ENCODE peak calls at places on chromosomes 7 and 10, in nine cellular contexts. I, V, A, M, N, H, E, Y and Z are unnamed samples.

GRCh38 chr10:11015371-11015934 is 2.2 kb upstream of the CELF2 start:
- DNase-seq in I (no peak), V (no peak), A (no peak), M (no peak), N (no peak), H (no peak), E (no peak), Y (no peak), Z (no peak)

GRCh38 chr10:131996508-131997365 is 15.0 kb upstream of the BNIP3 start:
- DNase-seq in I (no peak), V (no peak), A (no peak), M (no peak), N (no peak), H (peak; percentile 64), E (no peak), Y (no peak), Z (no peak)

GRCh38 chr7:66099551-66100407 is 14.9 kb upstream of the CRCP start:
- DNase-seq in I (peak; percentile 93), V (peak; percentile 61), A (no peak), M (no peak), N (peak; percentile 88), H (peak; percentile 92), E (peak; percentile 95), Y (peak; percentile 84), Z (peak; percentile 92)

GRCh38 chr7:1466524-1467271 is 7.4 kb upstream of the MICALL2 start:
- DNase-seq in I (peak; percentile 78), V (peak; percentile 29), A (no peak), M (peak; percentile 38), N (peak; percentile 91), H (peak; percentile 90), E (peak; percentile 53), Y (peak; percentile 62), Z (peak; percentile 64)

GRCh38 chr10:109881481-109881880 is 41.8 kb downstream of the XPNPEP1 start:
- DNase-seq in I (no peak), V (no peak), A (no peak), M (no peak), N (no peak), H (no peak), E (no peak), Y (no peak), Z (no peak)

GRCh38 chr10:116721991-116722392 is 20.4 kb downstream of the HSPA12A start:
- DNase-seq in I (no peak), V (no peak), A (no peak), M (no peak), N (no peak), H (no peak), E (peak; percentile 58), Y (peak; percentile 22), Z (no peak)

GRCh38 chr7:69412331-69413146 is 185.7 kb upstream of the AUTS2 start:
- DNase-seq in I (peak; percentile 88), V (no peak), A (peak; percentile 66), M (peak; percentile 75), N (peak; percentile 69), H (peak; percentile 67), E (peak; percentile 34), Y (no peak), Z (no peak)

GRCh38 chr7:101681170-101682007 is 52.3 kb upstream of the MYL10 start:
- DNase-seq in I (peak; percentile 47), V (peak; percentile 68), A (no peak), M (no peak), N (peak; percentile 93), H (peak; percentile 93), E (peak; percentile 79), Y (peak; percentile 80), Z (peak; percentile 92)

GRCh38 chr10:9545073-9545472 is 1472.6 kb upstream of the CELF2 start:
- DNase-seq in I (peak; percentile 91), V (no peak), A (no peak), M (no peak), N (no peak), H (no peak), E (no peak), Y (peak; percentile 8), Z (no peak)

GRCh38 chr10:76051007-76051936 is 619.8 kb downstream of the LRMDA start:
- DNase-seq in I (peak; percentile 96), V (no peak), A (no peak), M (no peak), N (no peak), H (no peak), E (no peak), Y (no peak), Z (no peak)

GRCh38 chr7:133976140-133976539 is 151.0 kb upstream of the LRGUK start:
- DNase-seq in I (peak; percentile 36), V (no peak), A (no peak), M (no peak), N (no peak), H (no peak), E (no peak), Y (peak; percentile 18), Z (no peak)

GRCh38 chr7:101593556-101593955 is 35.5 kb downstream of the MYL10 start:
- DNase-seq in I (no peak), V (no peak), A (peak; percentile 5), M (no peak), N (no peak), H (no peak), E (no peak), Y (no peak), Z (no peak)